ENCODE peak calls at places on chromosomes 4 and X, in four cellular contexts. B, X, S and Z are unnamed samples.

GRCh38 chr4:71586087-71586763 is 197.7 kb downstream of the GC start:
- DNase-seq in S (no peak), X (no peak), B (no peak), Z (no peak)

GRCh38 chrX:10754445-10754844 is 134.1 kb upstream of the MID1 start:
- DNase-seq in X (no peak), S (no peak), B (no peak), Z (no peak)

GRCh38 chr4:120443111-120443510 is 376.5 kb upstream of the MAD2L1 start:
- DNase-seq in B (no peak), S (no peak), X (no peak), Z (no peak)

GRCh38 chr4:134812611-134813010 is 611.0 kb upstream of the PABPC4L start:
- DNase-seq in S (no peak), X (no peak), B (no peak), Z (no peak)

GRCh38 chr4:25312496-25313193 is at the start of gene ZCCHC4:
- DNase-seq in S (peak), X (peak), B (peak), Z (peak)

GRCh38 chr4:78661923-78662521 is 110.5 kb downstream of the ANXA3 start:
- DNase-seq in B (no peak), S (peak), X (no peak), Z (no peak)

GRCh38 chr4:73864365-73864764 is 4.8 kb upstream of the CXCL1 start:
- DNase-seq in S (no peak), B (no peak), X (no peak), Z (no peak)

GRCh38 chrX:103918050-103918449 is 44.4 kb upstream of the TMSB15B start:
- DNase-seq in X (peak), S (no peak), B (peak), Z (no peak)

GRCh38 chr4:123478859-123479345 is 82.3 kb downstream of the SPRY1 start:
- DNase-seq in X (no peak), S (no peak), B (peak), Z (no peak)

GRCh38 chr4:11228575-11228974 is 200.1 kb downstream of the HS3ST1 start:
- DNase-seq in X (no peak), B (no peak), S (no peak), Z (no peak)

GRCh38 chrX:99572711-99573110 is 837.4 kb downstream of the PCDH19 start:
- DNase-seq in S (no peak), X (no peak), B (no peak), Z (no peak)

GRCh38 chr4:87360338-87360935 is 30.6 kb downstream of the HSD17B11 start:
- DNase-seq in S (no peak), X (no peak), B (no peak), Z (no peak)

GRCh38 chr4:124432500-124432899 is 280.0 kb downstream of the ANKRD50 start:
- DNase-seq in X (no peak), B (no peak), S (no peak), Z (no peak)

GRCh38 chrX:16462912-16463311 is 187.0 kb upstream of the S100G start:
- DNase-seq in S (no peak), B (no peak), X (no peak), Z (no peak)

GRCh38 chr4:112403072-112403945 is 106.1 kb downstream of the ALPK1 start:
- DNase-seq in S (no peak), B (no peak), X (no peak), Z (no peak)

GRCh38 chr4:104938624-104939023 is 208.1 kb upstream of the TET2 start:
- DNase-seq in X (no peak), S (no peak), B (no peak), Z (no peak)

GRCh38 chrX:150486011-150486410 is 82.4 kb upstream of the MTM1 start:
- DNase-seq in S (no peak), B (peak), X (peak), Z (peak)

GRCh38 chr4:78032446-78032845 is 24.7 kb upstream of the FRAS1 start:
- DNase-seq in B (no peak), S (no peak), X (no peak), Z (no peak)

GRCh38 chr4:72375050-72375736 is 193.8 kb downstream of the ADAMTS3 start:
- DNase-seq in X (no peak), S (no peak), B (no peak), Z (no peak)

GRCh38 chr4:185332575-185333464 is 62.9 kb downstream of the LRP2BP start:
- DNase-seq in B (no peak), S (peak), X (no peak), Z (no peak)

GRCh38 chr4:128600996-128601857 is 208.3 kb upstream of the JADE1 start:
- DNase-seq in X (peak), S (no peak), B (peak), Z (peak)

GRCh38 chr4:102007959-102008425 is 217.5 kb downstream of the BANK1 start:
- DNase-seq in S (no peak), B (no peak), X (no peak), Z (no peak)

GRCh38 chr4:88104902-88105610 is 53.4 kb downstream of the ABCG2 start:
- DNase-seq in S (no peak), B (no peak), X (no peak), Z (no peak)

GRCh38 chrX:47380268-47380667 is 9.9 kb downstream of the ZNF157 start:
- DNase-seq in B (no peak), S (peak), X (no peak), Z (no peak)

GRCh38 chr4:104649631-104650030 is 154.9 kb upstream of the CXXC4 start:
- DNase-seq in X (no peak), S (no peak), B (no peak), Z (no peak)

DNA sequence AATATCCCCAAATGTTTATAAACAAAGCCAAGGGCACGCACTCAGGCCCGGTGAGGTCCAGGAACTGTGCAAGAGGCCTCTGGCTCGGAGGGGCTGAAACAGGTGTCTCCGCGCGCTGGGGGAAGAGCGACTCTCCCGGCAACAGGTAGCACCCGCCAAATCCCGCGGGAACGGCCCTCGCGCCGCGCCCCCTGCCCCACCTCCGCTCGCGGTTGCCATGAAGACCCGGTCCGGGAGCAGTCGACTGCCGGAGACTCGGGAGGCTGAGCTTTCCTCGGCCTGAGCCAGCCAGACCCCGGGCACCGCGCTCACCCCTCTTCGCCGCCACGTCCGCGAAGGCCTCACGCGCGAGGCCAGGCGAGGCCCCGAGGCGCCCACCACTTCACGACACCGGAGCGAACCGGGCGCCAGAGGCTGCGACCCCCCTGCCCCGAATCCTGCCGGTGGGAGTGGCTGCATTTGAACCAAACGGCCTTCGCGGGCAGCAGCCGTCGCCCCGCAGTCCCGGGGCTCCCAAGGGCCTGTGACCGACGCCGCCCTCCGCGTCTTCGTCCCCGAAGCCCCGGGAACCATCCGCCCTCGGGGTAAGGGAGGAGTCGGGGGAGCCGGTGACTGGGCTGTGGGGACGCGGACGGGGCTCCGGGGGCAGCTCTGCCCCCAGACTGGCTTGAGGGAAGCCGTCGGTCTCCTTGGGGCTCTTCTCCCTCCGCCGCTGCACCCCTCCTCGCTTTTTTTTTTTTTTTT is at the start of gene NSUN7:
- DNase-seq in X (no peak), B (no peak), S (no peak), Z (peak)
- TF ChIP-seq ZNF274 in X (no peak), B (no peak), S (no peak), Z (no peak)

GRCh38 chrX:49868739-49869138 is 10.5 kb upstream of the USP27X start:
- DNase-seq in S (no peak), B (no peak), X (peak), Z (no peak)
- TF ChIP-seq ZNF274 in S (no peak), B (no peak), X (no peak), Z (no peak)

GRCh38 chr4:169846396-169846795 is 88.7 kb upstream of the HPF1 start:
- DNase-seq in S (no peak), X (no peak), B (no peak), Z (no peak)
- TF ChIP-seq ZNF274 in S (no peak), X (no peak), B (no peak), Z (no peak)

GRCh38 chr4:54940996-54941395 is 184.4 kb downstream of the KDR start:
- DNase-seq in S (no peak), X (no peak), B (no peak), Z (no peak)

GRCh38 chr4:54941994-54942552 is 183.3 kb downstream of the KDR start:
- DNase-seq in S (no peak), X (no peak), B (no peak), Z (no peak)

GRCh38 chr4:54945838-54946237 is 179.6 kb downstream of the KDR start:
- DNase-seq in B (no peak), X (no peak), S (no peak), Z (no peak)

GRCh38 chr4:54937501-54937900 is 187.9 kb downstream of the KDR start:
- DNase-seq in S (no peak), B (no peak), X (no peak), Z (no peak)

GRCh38 chr4:54942735-54943134 is 182.7 kb downstream of the KDR start:
- DNase-seq in S (no peak), X (no peak), B (no peak), Z (no peak)
- TF ChIP-seq ZNF274 in S (no peak), X (no peak), B (no peak), Z (no peak)

GRCh38 chrX:43898406-43898805 is 16.2 kb upstream of the MAOB start:
- DNase-seq in X (no peak), S (no peak), B (no peak), Z (no peak)

GRCh38 chrX:43897290-43897689 is 15.0 kb upstream of the MAOB start:
- DNase-seq in B (no peak), S (no peak), X (no peak), Z (no peak)

DNA sequence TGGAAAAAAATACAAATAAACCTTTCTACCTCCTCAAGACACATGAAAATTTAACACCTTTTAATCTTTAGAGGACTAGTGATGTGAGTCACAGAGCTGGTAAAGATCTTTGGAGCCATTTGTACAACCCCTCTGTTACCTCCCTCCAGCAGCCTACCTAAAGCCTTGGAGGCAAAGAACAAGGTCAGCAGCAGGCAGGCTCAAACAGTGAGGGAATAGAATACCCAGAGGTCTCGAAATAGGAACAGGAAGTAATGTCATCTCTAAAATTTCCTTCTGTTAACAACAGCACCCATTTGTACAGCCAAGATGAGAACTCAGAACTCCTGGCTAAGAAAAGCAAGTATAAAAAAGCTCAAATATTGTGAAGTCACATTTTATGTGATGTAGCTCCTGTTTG is 10.2 kb upstream of the MAOB start:
- DNase-seq in S (no peak), X (no peak), B (no peak), Z (no peak)
- TF ChIP-seq ZNF274 in S (no peak), X (no peak), B (no peak), Z (no peak)

GRCh38 chr4:16772366-16772850 is 126.0 kb downstream of the LDB2 start:
- DNase-seq in S (no peak), X (no peak), B (no peak), Z (no peak)
- TF ChIP-seq ZNF274 in S (no peak), X (no peak), B (no peak), Z (no peak)

DNA sequence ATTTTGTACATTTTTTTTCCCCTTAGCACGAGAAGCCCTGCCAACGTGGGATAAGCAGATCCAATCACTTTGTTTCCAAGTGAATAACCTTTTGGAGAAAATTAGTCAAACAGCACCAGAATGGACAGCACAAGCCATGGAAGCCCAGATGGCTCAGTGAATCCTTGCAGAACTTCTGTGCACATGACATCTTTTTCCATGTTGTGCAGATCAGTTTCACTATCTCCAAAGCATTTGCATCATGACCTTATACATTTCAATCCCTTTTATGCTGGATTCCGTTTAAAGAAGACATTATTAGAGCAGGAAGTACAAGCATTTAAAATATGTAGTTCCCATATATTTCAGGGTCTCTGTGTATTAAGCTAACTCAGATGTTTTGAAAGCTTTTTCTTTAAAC is 39.3 kb downstream of the PLAC8 start:
- DNase-seq in B (no peak), X (no peak), S (no peak), Z (no peak)
- TF ChIP-seq ZNF274 in B (no peak), X (no peak), S (no peak), Z (no peak)

GRCh38 chrX:130393451-130394074 is 8.1 kb upstream of the GPR119 start:
- DNase-seq in B (peak), S (no peak), X (peak), Z (peak)
- TF ChIP-seq ZNF274 in B (no peak), S (no peak), X (no peak), Z (no peak)

DNA sequence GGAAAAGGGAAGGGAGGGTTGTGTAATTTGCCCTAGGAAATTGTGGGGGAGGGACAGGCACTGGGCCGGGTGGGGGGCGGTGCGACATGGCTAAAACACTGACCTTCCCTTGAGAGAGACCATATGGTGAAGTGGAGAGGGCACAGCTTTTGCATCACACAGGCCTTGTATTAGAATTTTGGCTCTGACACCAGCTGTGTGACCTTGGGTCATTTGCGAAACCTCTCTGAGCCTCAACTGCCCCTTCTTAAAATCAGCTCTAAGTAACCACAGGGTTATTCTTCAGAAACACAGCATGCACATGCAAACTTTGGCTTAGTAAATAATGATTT is 25.8 kb downstream of the PDGFRA start:
- DNase-seq in S (no peak), X (no peak), B (no peak), Z (no peak)
- TF ChIP-seq ZNF274 in S (no peak), X (no peak), B (no peak), Z (no peak)

GRCh38 chr4:1380368-1381151 is 25.7 kb downstream of the NKX1-1 start:
- DNase-seq in S (no peak), B (no peak), X (no peak), Z (no peak)

GRCh38 chr4:1383728-1384591 is 22.3 kb downstream of the NKX1-1 start:
- DNase-seq in B (no peak), X (no peak), S (no peak), Z (no peak)

GRCh38 chr4:1382776-1383727 is 23.2 kb downstream of the NKX1-1 start:
- DNase-seq in S (no peak), B (no peak), X (no peak), Z (no peak)

GRCh38 chr4:1381181-1381621 is 25.0 kb downstream of the NKX1-1 start:
- DNase-seq in S (no peak), B (no peak), X (no peak), Z (no peak)

GRCh38 chr4:1381944-1382541 is 24.2 kb downstream of the NKX1-1 start:
- DNase-seq in S (no peak), X (no peak), B (no peak), Z (no peak)
- TF ChIP-seq ZNF274 in S (no peak), X (no peak), B (no peak), Z (no peak)